ENCODE peak calls at places on chromosomes 6 and 20, in seven cellular contexts. Y is MCF 10A, Z is Peyer's patch, U is nucleus accumbens, W is AG09309, P is GM23338, J is tibial artery. F is an unnamed sample.

GRCh38 chr6:80245043-80245442 is 138.6 kb downstream of the BCKDHB start:
- DNase-seq in U (no peak), Y (no peak), Z (no peak), W (no peak), P (no peak), J (no peak), F (no peak)

GRCh38 chr20:38935285-38935684 is 9.1 kb downstream of the FAM83D start:
- DNase-seq in P (no peak), W (no peak), Y (peak; percentile 62), Z (no peak), J (no peak), U (no peak), F (peak; percentile 10)

GRCh38 chr20:63709149-63709527 is 1.3 kb downstream of the ZGPAT start:
- DNase-seq in Y (no peak), W (no peak), J (no peak), P (no peak), Z (no peak), U (no peak), F (no peak)

GRCh38 chr6:112188906-112189305 is 65.5 kb downstream of the LAMA4 start:
- DNase-seq in U (no peak), J (no peak), P (no peak), Z (no peak), W (peak; percentile 43), Y (peak; percentile 73), F (peak; percentile 95)

GRCh38 chr6:75301088-75301487 is 16.5 kb upstream of the TMEM30A start:
- DNase-seq in P (no peak), W (no peak), U (no peak), J (no peak), Z (no peak), Y (no peak), F (no peak)

GRCh38 chr6:43246301-43247114 is 3.2 kb downstream of the TTBK1 start:
- DNase-seq in Z (peak; percentile 70), U (peak; percentile 66), Y (no peak), J (no peak), W (no peak), P (peak; percentile 97), F (no peak)

GRCh38 chr6:9204171-9204570 is 768.8 kb upstream of the SLC35B3 start:
- DNase-seq in J (no peak), W (peak; percentile 17), Y (peak; percentile 90), Z (no peak), P (no peak), U (no peak), F (peak; percentile 62)

GRCh38 chr6:135182120-135182992 is 1.2 kb downstream of the MYB start:
- DNase-seq in J (no peak), W (no peak), P (peak; percentile 48), Y (no peak), Z (peak; percentile 66), U (no peak), F (no peak)

GRCh38 chr6:50989123-50989522 is 170.5 kb downstream of the TFAP2B start:
- DNase-seq in Z (no peak), J (no peak), Y (no peak), P (no peak), W (no peak), U (no peak), F (no peak)